ENCODE peak calls at places on chromosomes 11 and 22, in eight cellular contexts. B is neuronal stem cell, J is IMR-90, E is aorta, I is stomach, A is Peyer's patch, G is K562, U is A549. R is an unnamed sample.

GRCh38 chr11:68549789-68550484 is 89.4 kb downstream of the PPP6R3 start:
- DNase-seq in B (no peak), J (no peak), E (no peak), I (no peak), A (no peak), G (no peak), U (no peak), R (peak)

GRCh38 chr11:82883853-82884252 is 16.4 kb downstream of the PRCP start:
- DNase-seq in B (no peak), J (peak), E (no peak), I (no peak), A (no peak), G (no peak), U (no peak), R (peak)

GRCh38 chr11:84291996-84292395 is 1005.8 kb upstream of the CCDC90B start:
- DNase-seq in B (no peak), J (peak), E (no peak), I (no peak), A (no peak), G (no peak), U (no peak), R (peak)

GRCh38 chr11:1224109-1224485 is 1.2 kb downstream of the MUC5B start:
- DNase-seq in B (no peak), J (no peak), E (peak), I (no peak), A (peak), G (no peak), U (no peak), R (no peak)

GRCh38 chr11:112885744-112886706 is 75.2 kb upstream of the NCAM1 start:
- DNase-seq in B (no peak), J (no peak), E (no peak), I (no peak), A (no peak), G (no peak), U (no peak), R (no peak)

GRCh38 chr11:74139151-74139918 is 31.5 kb downstream of the C2CD3 start:
- DNase-seq in B (no peak), J (peak), E (no peak), I (no peak), A (no peak), G (no peak), U (no peak), R (no peak)

GRCh38 chr11:1060885-1061616 is 13.6 kb upstream of the MUC2 start:
- DNase-seq in B (no peak), J (peak), E (no peak), I (peak), A (peak), G (no peak), U (peak), R (peak)

GRCh38 chr11:102727890-102728289 is 3.1 kb upstream of the MMP8 start:
- DNase-seq in B (no peak), J (peak), E (no peak), I (no peak), A (no peak), G (no peak), U (no peak), R (peak)

GRCh38 chr22:40224702-40225101 is 47.0 kb downstream of the TNRC6B start:
- DNase-seq in B (no peak), J (peak), E (no peak), I (no peak), A (no peak), G (no peak), U (no peak), R (no peak)

GRCh38 chr22:26949193-26949592 is 291.8 kb downstream of the MIAT start:
- DNase-seq in B (no peak), J (peak), E (peak), I (no peak), A (no peak), G (peak), U (no peak), R (peak)

GRCh38 chr11:34512810-34513673 is 552 bp downstream of the ELF5 start:
- DNase-seq in B (peak), J (peak), E (no peak), I (peak), A (peak), G (peak), U (peak), R (peak)

GRCh38 chr11:62295504-62295903 is 3.4 kb downstream of the SCGB1D4 start:
- DNase-seq in B (peak), J (peak), E (no peak), I (no peak), A (no peak), G (peak), U (no peak), R (peak)

GRCh38 chr11:8807544-8808225 is 103.3 kb upstream of the AKIP1 start:
- DNase-seq in B (no peak), J (peak), E (no peak), I (peak), A (no peak), G (no peak), U (no peak), R (peak)

GRCh38 chr22:42365337-42365865 is 66.8 kb downstream of the NFAM1 start:
- DNase-seq in B (no peak), J (no peak), E (no peak), I (no peak), A (no peak), G (no peak), U (no peak), R (no peak)

GRCh38 chr11:67054851-67055523 is 1.7 kb upstream of the RHOD start:
- DNase-seq in B (no peak), J (peak), E (no peak), I (peak), A (peak), G (peak), U (peak), R (peak)

GRCh38 chr22:23102002-23102655 is 31.8 kb downstream of the GNAZ start:
- DNase-seq in B (no peak), J (no peak), E (no peak), I (no peak), A (no peak), G (no peak), U (no peak), R (no peak)

GRCh38 chr11:118311518-118311917 is 7.0 kb downstream of the CD3E start:
- DNase-seq in B (no peak), J (no peak), E (no peak), I (no peak), A (no peak), G (peak), U (no peak), R (no peak)

GRCh38 chr11:72719144-72719543 is 33.1 kb downstream of the ARAP1 start:
- DNase-seq in B (no peak), J (peak), E (no peak), I (no peak), A (no peak), G (no peak), U (no peak), R (peak)

GRCh38 chr11:121535122-121535796 is 82.5 kb upstream of the SORL1-AS1 start:
- DNase-seq in B (no peak), J (peak), E (no peak), I (no peak), A (no peak), G (no peak), U (no peak), R (no peak)

GRCh38 chr22:42179616-42180015 is 49.0 kb upstream of the CYP2D6 start:
- DNase-seq in B (no peak), J (peak), E (no peak), I (no peak), A (no peak), G (no peak), U (no peak), R (peak)

GRCh38 chr22:43126506-43127165 is 16.1 kb downstream of the BIK start:
- DNase-seq in B (no peak), J (peak), E (no peak), I (peak), A (peak), G (peak), U (peak), R (peak)

GRCh38 chr11:12175694-12176241 is 65.4 kb downstream of the MICAL2 start:
- DNase-seq in B (no peak), J (peak), E (no peak), I (no peak), A (no peak), G (peak), U (peak), R (peak)

GRCh38 chr11:99316761-99317475 is 296.2 kb downstream of the CNTN5 start:
- DNase-seq in B (no peak), J (no peak), E (no peak), I (no peak), A (no peak), G (no peak), U (no peak), R (peak)

GRCh38 chr11:116454020-116454645 is 318.7 kb downstream of the BUD13 start:
- DNase-seq in B (no peak), J (peak), E (no peak), I (peak), A (peak), G (peak), U (peak), R (peak)

GRCh38 chr22:30435674-30436126 is 10.1 kb downstream of the MTFP1 start:
- DNase-seq in B (no peak), J (no peak), E (peak), I (peak), A (no peak), G (no peak), U (no peak), R (no peak)

GRCh38 chr11:85725510-85726258 is 39.7 kb upstream of the CCDC89 start:
- DNase-seq in B (no peak), J (peak), E (no peak), I (no peak), A (no peak), G (no peak), U (peak), R (peak)

GRCh38 chr22:22058649-22059475 is 76.3 kb upstream of the TOP3B start:
- DNase-seq in B (no peak), J (no peak), E (no peak), I (no peak), A (no peak), G (no peak), U (no peak), R (no peak)

GRCh38 chr11:43567396-43567975 is 113.1 kb upstream of the HSD17B12 start:
- DNase-seq in B (no peak), J (peak), E (no peak), I (no peak), A (no peak), G (peak), U (peak), R (peak)

GRCh38 chr22:44972363-44973083 is 37.3 kb downstream of the PHF21B start:
- DNase-seq in B (no peak), J (peak), E (no peak), I (no peak), A (no peak), G (no peak), U (no peak), R (peak)

DNA sequence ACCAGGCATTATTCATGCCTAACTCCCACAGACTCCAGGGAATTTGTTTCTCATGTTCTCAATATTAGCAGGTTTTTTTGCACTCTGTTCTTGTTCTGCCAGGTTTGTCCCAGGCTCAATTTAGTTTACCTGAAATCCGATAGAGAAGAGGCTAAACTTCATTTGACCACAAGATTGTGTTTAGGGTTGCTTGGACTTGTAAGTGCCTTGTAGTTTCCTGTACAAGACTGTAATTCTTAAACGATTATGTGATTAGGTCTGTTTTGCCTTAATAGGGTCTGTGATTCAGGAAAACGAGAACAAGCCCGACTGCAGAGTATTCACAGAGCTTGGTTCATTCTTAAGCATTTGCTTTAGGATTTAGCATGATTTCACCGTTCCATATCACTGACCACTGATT is 1.8 kb downstream of the PRSS23 start:
- DNase-seq in B (no peak), J (no peak), E (no peak), I (no peak), A (no peak), G (no peak), U (no peak), R (peak)
- H3K4me3 ChIP-seq in B (peak), J (peak), E (peak), I (peak), A (no peak), G (no peak), U (peak), R (peak)

GRCh38 chr11:111514216-111515031 is at the start of gene HOATZ:
- DNase-seq in B (peak), J (no peak), E (no peak), I (no peak), A (no peak), G (peak), U (no peak), R (no peak)

GRCh38 chr11:111510311-111510710 is 1.9 kb downstream of the BTG4 start:
- DNase-seq in B (no peak), J (peak), E (no peak), I (no peak), A (no peak), G (no peak), U (no peak), R (peak)

GRCh38 chr11:111512296-111513239 is at the start of gene BTG4:
- DNase-seq in B (no peak), J (no peak), E (peak), I (no peak), A (peak), G (peak), U (peak), R (no peak)

GRCh38 chr11:111515591-111515990 is 1.0 kb downstream of the HOATZ start:
- DNase-seq in B (no peak), J (no peak), E (no peak), I (no peak), A (no peak), G (no peak), U (no peak), R (no peak)

DNA sequence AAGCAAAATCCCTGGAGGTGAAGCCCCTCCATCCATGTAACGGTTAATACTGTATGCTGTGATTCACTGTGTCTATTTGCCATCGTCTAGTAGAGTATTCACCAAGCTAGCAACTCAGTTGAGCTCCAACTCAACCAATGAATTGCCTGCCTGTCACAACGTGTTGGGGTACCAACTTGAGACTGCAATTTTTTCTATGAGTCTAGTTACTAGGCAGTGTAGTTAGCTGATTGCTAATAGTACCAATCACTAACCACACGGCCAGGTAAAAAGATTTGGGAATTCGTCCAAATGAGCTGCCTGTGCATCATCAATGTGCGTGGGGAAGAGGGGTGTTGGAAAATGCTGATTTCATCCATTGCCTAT is 1.0 kb upstream of the BTG4 start:
- DNase-seq in B (no peak), J (no peak), E (no peak), I (no peak), A (no peak), G (no peak), U (no peak), R (no peak)
- H3K4me3 ChIP-seq in B (no peak), J (no peak), E (no peak), I (no peak), A (peak), G (no peak), U (peak), R (no peak)

GRCh38 chr11:2397005-2397404 is 3.5 kb upstream of the TSSC4 start:
- DNase-seq in B (no peak), J (no peak), E (no peak), I (no peak), A (no peak), G (no peak), U (no peak), R (no peak)

GRCh38 chr11:2399488-2400068 is 972 bp upstream of the TSSC4 start:
- DNase-seq in B (no peak), J (no peak), E (peak), I (peak), A (no peak), G (no peak), U (peak), R (peak)

GRCh38 chr11:2400069-2400760 is at the start of gene TSSC4:
- DNase-seq in B (peak), J (peak), E (peak), I (peak), A (peak), G (peak), U (peak), R (peak)

GRCh38 chr11:2400761-2401435 is 348 bp downstream of the TSSC4 start:
- DNase-seq in B (no peak), J (no peak), E (no peak), I (no peak), A (no peak), G (no peak), U (no peak), R (no peak)

DNA sequence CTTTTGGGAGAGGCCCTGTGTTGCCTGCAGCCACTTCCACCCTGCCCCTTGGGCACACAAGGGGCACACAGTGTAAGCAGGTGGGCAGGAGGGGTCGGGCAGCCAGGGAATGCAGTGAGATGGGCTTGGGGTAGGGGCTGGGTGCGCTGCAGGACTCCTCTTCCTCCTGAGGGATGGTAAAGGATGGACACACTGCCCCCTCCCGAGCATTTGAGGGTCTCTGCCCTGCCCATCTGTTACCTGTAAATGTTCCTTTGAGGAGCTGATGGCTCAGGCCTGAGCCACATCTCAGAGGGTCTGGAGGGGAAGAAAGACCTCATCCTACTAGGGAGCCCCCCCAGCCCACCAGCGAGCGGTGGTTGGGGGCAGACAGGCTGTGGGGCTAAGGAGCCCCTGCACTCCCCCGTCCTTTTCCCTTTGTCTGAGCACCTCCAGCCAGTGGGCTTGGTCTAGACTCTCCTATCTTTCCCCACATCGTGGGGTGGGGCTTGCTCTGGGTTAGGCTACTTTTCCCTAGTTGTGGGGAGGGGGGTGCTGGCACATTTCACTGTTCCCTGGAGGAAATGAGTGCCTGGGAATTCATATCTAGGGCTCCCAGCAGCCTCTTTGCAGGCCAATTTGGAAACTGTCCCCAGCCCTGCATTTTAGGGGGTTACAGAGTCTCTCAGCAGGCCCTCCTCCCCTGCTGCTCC is 1.7 kb upstream of the TSSC4 start:
- DNase-seq in B (no peak), J (no peak), E (no peak), I (no peak), A (no peak), G (peak), U (no peak), R (no peak)
- H3K4me3 ChIP-seq in B (peak), J (no peak), E (no peak), I (peak), A (no peak), G (peak), U (peak), R (peak)

DNA sequence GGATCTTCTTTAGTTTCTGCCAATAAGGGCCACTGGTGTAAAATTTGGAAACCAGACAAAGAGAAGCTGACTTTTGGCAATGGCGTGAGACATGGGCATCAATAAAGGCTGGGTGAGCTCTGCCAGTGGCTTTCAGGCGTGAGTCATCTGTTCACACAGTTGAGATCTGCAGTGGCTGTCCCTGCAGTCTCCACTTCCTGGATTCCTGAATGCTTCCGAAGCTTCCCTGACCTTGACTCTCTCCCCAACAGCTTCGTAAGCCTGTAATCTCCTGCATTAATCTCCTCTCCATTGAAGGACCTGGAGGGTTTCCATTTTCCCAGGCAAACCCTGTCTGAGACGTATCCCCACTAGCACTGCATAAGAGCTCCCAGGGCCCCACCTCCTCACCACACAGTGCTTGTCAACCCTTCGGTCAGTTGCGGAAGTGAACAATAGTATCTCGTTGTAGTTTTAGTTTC is 574.7 kb downstream of the TBC1D22A start:
- DNase-seq in B (no peak), J (peak), E (no peak), I (no peak), A (no peak), G (peak), U (peak), R (peak)
- H3K4me3 ChIP-seq in B (no peak), J (peak), E (no peak), I (peak), A (no peak), G (no peak), U (peak), R (no peak)

GRCh38 chr22:17496843-17497242 is 66.5 kb upstream of the SLC25A18 start:
- DNase-seq in B (no peak), J (no peak), E (no peak), I (no peak), A (no peak), G (no peak), U (no peak), R (no peak)
- H3K4me3 ChIP-seq in B (no peak), J (no peak), E (no peak), I (no peak), A (no peak), G (no peak), U (no peak), R (no peak)

DNA sequence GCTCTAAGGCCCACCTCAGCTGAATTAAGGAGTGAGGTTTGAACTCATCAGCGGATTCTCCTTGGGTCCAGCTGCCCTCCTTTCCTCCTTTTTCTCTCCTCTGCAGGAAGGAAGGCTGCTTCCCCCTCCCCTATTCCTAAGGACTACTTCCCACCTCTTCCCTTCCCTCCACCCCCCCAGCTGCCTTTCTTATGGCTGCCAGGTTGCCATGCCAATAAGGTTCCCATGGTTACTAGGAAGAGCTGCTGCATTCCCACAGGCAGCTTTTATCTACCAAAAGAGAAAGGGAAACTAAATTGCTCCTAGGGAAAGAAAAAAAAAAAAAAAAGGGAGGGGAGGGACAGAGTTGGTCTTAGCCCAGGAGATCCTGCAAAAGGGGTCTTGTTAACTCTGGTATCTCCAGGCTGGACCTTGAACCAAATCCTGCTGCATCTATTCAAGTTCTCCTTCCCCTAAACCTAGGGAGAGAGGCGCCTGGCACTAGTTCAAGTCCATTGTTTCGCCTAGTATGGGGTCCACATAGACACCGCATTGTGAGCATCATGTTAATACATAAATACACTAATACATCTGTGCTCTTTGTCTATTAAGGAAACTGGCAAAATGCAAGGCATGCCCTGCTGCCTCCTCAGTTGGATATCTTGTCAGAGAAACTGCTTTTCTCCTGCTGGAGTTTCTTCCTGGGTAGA is 21.2 kb upstream of the FEZ1 start:
- DNase-seq in B (peak), J (peak), E (no peak), I (no peak), A (no peak), G (peak), U (no peak), R (peak)
- H3K4me3 ChIP-seq in B (peak), J (peak), E (no peak), I (no peak), A (no peak), G (no peak), U (no peak), R (peak)

GRCh38 chr22:49966041-49966715 is 5.6 kb downstream of the PIM3 start:
- DNase-seq in B (no peak), J (no peak), E (peak), I (peak), A (no peak), G (no peak), U (no peak), R (no peak)
- H3K4me3 ChIP-seq in B (no peak), J (no peak), E (no peak), I (peak), A (no peak), G (no peak), U (no peak), R (no peak)